ENCODE peak calls at places on chromosomes 6 and 20, in five cellular contexts. A, F, D, O and L are unnamed samples.

GRCh38 chr20:25399038-25399430 is 8.4 kb upstream of the ABHD12 start:
- DNase-seq in A (peak), F (peak), D (peak), O (no peak), L (no peak)

GRCh38 chr20:46253391-46253790 is 54.9 kb downstream of the CDH22 start:
- DNase-seq in A (no peak), F (peak), D (no peak), O (no peak), L (no peak)

GRCh38 chr6:131013495-131013894 is 49.5 kb downstream of the EPB41L2 start:
- DNase-seq in A (no peak), F (no peak), D (no peak), O (no peak), L (no peak)

GRCh38 chr20:40991181-40991889 is 37.3 kb upstream of the TOP1 start:
- DNase-seq in A (no peak), F (no peak), D (peak), O (no peak), L (peak)

GRCh38 chr20:34390769-34391447 is 27.8 kb downstream of the ITCH start:
- DNase-seq in A (no peak), F (no peak), D (peak), O (no peak), L (peak)

GRCh38 chr6:107641500-107641931 is 151.6 kb downstream of the SOBP start:
- DNase-seq in A (no peak), F (no peak), D (no peak), O (peak), L (no peak)

GRCh38 chr6:22636450-22636849 is 67.1 kb downstream of the HDGFL1 start:
- DNase-seq in A (no peak), F (no peak), D (no peak), O (no peak), L (no peak)

GRCh38 chr6:79612457-79612856 is 18.7 kb upstream of the SH3BGRL2 start:
- DNase-seq in A (no peak), F (no peak), D (no peak), O (no peak), L (no peak)

DNA sequence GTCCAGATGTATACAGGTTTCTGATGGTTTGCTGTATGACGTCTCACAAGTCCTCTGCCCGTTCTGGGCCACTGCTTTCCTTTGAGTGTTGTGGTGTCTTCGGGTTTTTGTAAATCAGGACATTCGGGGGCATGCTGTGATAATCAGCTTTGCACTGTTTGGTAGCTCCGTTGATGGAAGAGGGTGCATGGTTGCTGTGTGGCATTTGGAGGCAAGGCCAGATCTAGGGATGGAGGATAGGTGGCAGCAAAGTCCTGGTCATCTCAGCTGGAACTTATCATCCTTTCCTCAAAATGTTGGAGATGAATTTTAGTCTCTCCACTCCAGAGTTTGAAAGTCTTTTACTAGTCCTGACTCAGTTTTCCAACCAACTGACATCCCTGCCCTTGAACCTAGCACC is 91.0 kb downstream of the SCP2D1 start:
- DNase-seq in A (no peak), F (peak), D (no peak), O (no peak), L (no peak)
- TF ChIP-seq CTCF in A (no peak), F (peak), D (peak), O (no peak), L (no peak)

GRCh38 chr6:157019115-157019628 is 242.0 kb downstream of the ARID1B start:
- DNase-seq in A (no peak), F (peak), D (peak), O (no peak), L (no peak)
- TF ChIP-seq CTCF in A (peak), F (peak), D (peak), O (no peak), L (no peak)

GRCh38 chr6:106490030-106490429 is 129.5 kb downstream of the CRYBG1 start:
- DNase-seq in A (no peak), F (no peak), D (no peak), O (no peak), L (no peak)

GRCh38 chr6:106496791-106497190 is 132.5 kb downstream of the RTN4IP1 start:
- DNase-seq in A (no peak), F (no peak), D (no peak), O (no peak), L (no peak)

GRCh38 chr6:106490974-106491373 is 130.5 kb downstream of the CRYBG1 start:
- DNase-seq in A (no peak), F (no peak), D (no peak), O (no peak), L (no peak)

GRCh38 chr6:106490453-106490852 is 129.9 kb downstream of the CRYBG1 start:
- DNase-seq in A (no peak), F (no peak), D (no peak), O (no peak), L (no peak)

DNA sequence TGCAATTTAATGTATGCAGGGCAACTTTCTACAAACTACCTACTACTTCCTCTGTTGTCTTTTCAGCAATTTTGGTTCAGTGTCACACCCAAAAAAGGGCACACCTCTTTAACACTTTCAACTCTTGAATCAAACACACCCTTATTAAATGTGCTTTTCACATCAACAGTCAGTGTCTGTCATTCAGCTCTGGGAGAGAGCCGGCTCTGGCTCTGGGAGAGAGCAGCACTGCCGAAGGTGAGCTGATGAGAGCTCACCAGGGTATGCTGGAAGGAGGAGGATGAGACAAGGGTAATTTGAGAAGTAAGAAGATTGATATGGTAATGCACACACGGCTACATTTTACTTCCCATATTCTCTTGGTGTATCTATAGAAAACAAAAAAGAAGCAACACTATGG is 134.3 kb downstream of the RTN4IP1 start:
- DNase-seq in A (no peak), F (no peak), D (no peak), O (no peak), L (no peak)
- TF ChIP-seq CTCF in A (no peak), F (no peak), D (no peak), O (no peak), L (no peak)

GRCh38 chr6:13277231-13277630 is 51.1 kb downstream of the TBC1D7 start:
- DNase-seq in A (no peak), F (no peak), D (no peak), O (no peak), L (no peak)

GRCh38 chr6:13278991-13279390 is 49.3 kb downstream of the TBC1D7 start:
- DNase-seq in A (no peak), F (no peak), D (no peak), O (no peak), L (no peak)

GRCh38 chr6:13280253-13280652 is 48.1 kb downstream of the TBC1D7 start:
- DNase-seq in A (no peak), F (no peak), D (no peak), O (no peak), L (no peak)

GRCh38 chr6:13275435-13275989 is 52.8 kb downstream of the TBC1D7 start:
- DNase-seq in A (no peak), F (no peak), D (peak), O (no peak), L (no peak)

GRCh38 chr6:13278184-13278583 is 50.2 kb downstream of the TBC1D7 start:
- DNase-seq in A (no peak), F (peak), D (peak), O (no peak), L (no peak)
- TF ChIP-seq CTCF in A (peak), F (peak), D (peak), O (no peak), L (peak)

DNA sequence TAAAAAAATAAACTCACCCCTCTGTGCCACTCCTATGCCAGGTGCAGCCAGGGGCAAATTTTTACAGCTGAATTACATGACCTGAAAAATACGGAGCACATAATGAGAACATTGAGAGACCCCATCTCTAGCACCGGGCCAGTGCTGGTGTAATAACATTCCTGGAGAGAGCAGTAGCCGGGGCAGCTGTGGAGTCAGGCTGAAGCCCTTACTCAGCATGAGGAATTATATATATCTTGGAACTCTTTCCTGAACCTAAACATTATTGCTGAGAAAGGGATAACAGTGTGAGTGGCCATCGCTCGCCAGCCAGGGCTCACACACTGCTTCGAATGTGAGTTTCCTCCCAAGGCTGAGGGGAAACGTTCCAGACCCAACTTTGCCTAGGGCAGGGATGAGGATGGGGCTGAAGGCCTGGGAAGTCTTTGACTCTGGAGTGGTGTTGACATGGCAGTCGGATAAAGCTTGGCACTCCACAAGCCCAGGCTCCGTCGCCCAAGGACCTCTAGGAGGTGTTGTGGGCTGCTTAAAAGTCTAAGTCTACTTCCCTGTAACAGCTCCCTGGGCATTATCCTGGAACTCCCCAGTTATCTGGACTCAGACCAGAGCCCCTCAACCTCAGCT is 269.8 kb downstream of the CDC5L start:
- DNase-seq in A (no peak), F (peak), D (no peak), O (no peak), L (no peak)
- TF ChIP-seq CTCF in A (no peak), F (no peak), D (no peak), O (no peak), L (no peak)

GRCh38 chr20:50635676-50636600 is 55.4 kb downstream of the RIPOR3 start:
- DNase-seq in A (peak), F (peak), D (peak), O (peak), L (no peak)
- TF ChIP-seq CTCF in A (peak), F (peak), D (peak), O (peak), L (peak)

GRCh38 chr20:63498950-63499332 is at the start of gene EEF1A2:
- DNase-seq in A (no peak), F (peak), D (peak), O (peak), L (no peak)
- TF ChIP-seq CTCF in A (no peak), F (peak), D (peak), O (no peak), L (peak)

GRCh38 chr20:39547546-39548410 is 585.6 kb downstream of the DHX35 start:
- DNase-seq in A (no peak), F (no peak), D (no peak), O (no peak), L (no peak)
- TF ChIP-seq CTCF in A (peak), F (peak), D (no peak), O (no peak), L (no peak)